ENCODE peak calls at places on chromosome 13, in ten cellular contexts. X is stimulated activated effector memory CD8-positive, alpha-beta T cell treated with anti-CD3 and anti-CD28 coated beads, Interleukin-12 subunit alpha, Interleukin-12 subunit beta, amount 100 ng/mL, for 72 hours; V is heart right ventricle; L is stimulated activated CD8-positive, alpha-beta memory T cell treated with anti-CD3 and anti-CD28 coated beads, Interleukin-4, amount 100 ng/mL, for 4 hours; H is heart left ventricle; F is GM04503; D is HT1080; S is T1000; P is psoas muscle; A is colonic mucosa. U is an unnamed sample.

GRCh38 chr13:28739376-28739775 is 20.6 kb upstream of the SLC46A3 start:
- DNase-seq in F (no peak), A (no peak), V (no peak), P (no peak), X (no peak), L (no peak), S (no peak), H (no peak), D (no peak), U (no peak)

GRCh38 chr13:47853236-47853635 is 147.8 kb downstream of the SUCLA2 start:
- DNase-seq in S (no peak), V (no peak), X (no peak), D (peak; percentile 73), P (no peak), L (no peak), A (no peak), H (no peak), F (no peak), U (no peak)

GRCh38 chr13:112647256-112647655 is 42.6 kb upstream of the ATP11A start:
- DNase-seq in D (no peak), H (no peak), A (no peak), S (no peak), L (no peak), F (no peak), X (no peak), V (no peak), P (no peak), U (no peak)

GRCh38 chr13:30341815-30342570 is 34.6 kb upstream of the KATNAL1 start:
- DNase-seq in P (peak; percentile 84), L (no peak), V (peak; percentile 81), X (no peak), H (peak; percentile 92), A (peak; percentile 62), S (peak; percentile 28), D (peak; percentile 72), F (peak; percentile 86), U (no peak)

GRCh38 chr13:32986552-32986951 is 29.7 kb upstream of the KL start:
- DNase-seq in D (no peak), L (no peak), H (no peak), S (no peak), V (no peak), X (no peak), F (no peak), A (no peak), P (no peak), U (no peak)

GRCh38 chr13:32063622-32064233 is 32.2 kb downstream of the FRY start:
- DNase-seq in S (no peak), X (no peak), H (no peak), A (no peak), P (no peak), D (no peak), L (no peak), F (no peak), V (no peak), U (no peak)

GRCh38 chr13:46369506-46370268 is 17.4 kb downstream of the RUBCNL start:
- DNase-seq in P (no peak), X (no peak), L (no peak), F (peak; percentile 82), D (peak; percentile 11), V (no peak), A (no peak), S (no peak), H (no peak), U (no peak)

GRCh38 chr13:33060815-33061214 is 44.6 kb downstream of the KL start:
- DNase-seq in P (no peak), V (no peak), S (no peak), H (no peak), F (no peak), D (no peak), A (no peak), X (no peak), L (no peak), U (no peak)

GRCh38 chr13:113119822-113120189 is 2.8 kb upstream of the F10 start:
- DNase-seq in D (no peak), X (no peak), P (no peak), S (no peak), F (no peak), H (no peak), L (no peak), A (no peak), V (no peak), U (no peak)